ENCODE peak calls at places on chromosome 11, in eight cellular contexts. P, M, Z, S, E, T, G and U are unnamed samples.

GRCh38 chr11:66880484-66881211 is 23.8 kb downstream of the LRFN4 start:
- DNase-seq in T (no peak), G (peak), M (no peak), E (no peak), S (peak), Z (no peak), P (no peak), U (no peak)

GRCh38 chr11:1348748-1349073 is 39.3 kb upstream of the TOLLIP start:
- DNase-seq in E (no peak), T (no peak), M (no peak), G (no peak), S (no peak), P (no peak), Z (no peak), U (no peak)

GRCh38 chr11:20634044-20634443 is 34.6 kb downstream of the SLC6A5 start:
- DNase-seq in P (no peak), T (no peak), M (no peak), S (no peak), E (no peak), Z (no peak), G (no peak), U (no peak)

GRCh38 chr11:46267930-46268329 is 9.5 kb upstream of the CREB3L1 start:
- DNase-seq in M (no peak), S (no peak), T (no peak), G (no peak), Z (no peak), P (no peak), E (no peak), U (no peak)

GRCh38 chr11:78400116-78400515 is 17.5 kb downstream of the GAB2 start:
- DNase-seq in T (no peak), P (no peak), Z (no peak), S (no peak), E (no peak), G (no peak), M (no peak), U (no peak)

GRCh38 chr11:96259053-96259837 is 83.8 kb downstream of the MAML2 start:
- DNase-seq in T (peak), M (no peak), G (no peak), Z (no peak), E (no peak), P (no peak), S (no peak), U (no peak)

GRCh38 chr11:36240178-36240577 is 49.0 kb downstream of the COMMD9 start:
- DNase-seq in P (no peak), S (no peak), T (no peak), E (no peak), M (no peak), Z (no peak), G (no peak), U (no peak)

GRCh38 chr11:122717264-122717867 is 61.8 kb downstream of the UBASH3B start:
- DNase-seq in M (no peak), E (no peak), P (no peak), S (no peak), Z (peak), G (peak), T (no peak), U (no peak)

GRCh38 chr11:45285289-45285828 is 782 bp downstream of the SYT13 start:
- DNase-seq in Z (no peak), T (no peak), E (no peak), G (no peak), M (no peak), P (no peak), S (no peak), U (no peak)

GRCh38 chr11:119734788-119735187 is 5.8 kb upstream of the NECTIN1 start:
- DNase-seq in Z (no peak), M (no peak), G (no peak), T (no peak), S (peak), P (no peak), E (no peak), U (no peak)

GRCh38 chr11:106959800-106960199 is 58.5 kb downstream of the GUCY1A2 start:
- DNase-seq in E (peak), T (no peak), Z (no peak), G (no peak), P (no peak), M (no peak), S (no peak), U (no peak)

GRCh38 chr11:69120096-69120875 is 35.4 kb upstream of the SMIM38 start:
- DNase-seq in T (no peak), G (no peak), S (no peak), P (no peak), M (no peak), E (no peak), Z (no peak), U (no peak)

GRCh38 chr11:119991669-119992068 is 146.2 kb downstream of the TRIM29 start:
- DNase-seq in S (no peak), G (no peak), P (no peak), Z (no peak), E (no peak), T (no peak), M (no peak), U (no peak)

GRCh38 chr11:88320149-88320559 is 17.4 kb downstream of the CTSC start:
- DNase-seq in P (no peak), Z (no peak), M (no peak), S (no peak), T (no peak), E (peak), G (no peak), U (no peak)

GRCh38 chr11:91243630-91244029 is 981.0 kb upstream of the FAT3 start:
- DNase-seq in M (no peak), S (no peak), T (no peak), G (no peak), P (no peak), E (no peak), Z (no peak), U (no peak)

GRCh38 chr11:131980878-131981668 is 610.7 kb downstream of the NTM start:
- DNase-seq in G (peak), S (no peak), T (no peak), Z (no peak), M (no peak), P (no peak), E (no peak), U (no peak)

GRCh38 chr11:36376315-36376887 is 80.3 kb downstream of the PRR5L start:
- DNase-seq in T (no peak), M (no peak), G (peak), Z (peak), E (no peak), S (no peak), P (no peak), U (no peak)

GRCh38 chr11:94926698-94927237 is 46.6 kb downstream of the CWC15 start:
- DNase-seq in M (no peak), E (peak), T (peak), G (peak), S (peak), P (no peak), Z (no peak), U (no peak)

GRCh38 chr11:110519816-110520215 is 90.1 kb downstream of the FDX1 start:
- DNase-seq in G (no peak), M (no peak), E (no peak), P (no peak), Z (no peak), S (no peak), T (no peak), U (no peak)

GRCh38 chr11:128686045-128686741 is 7.7 kb upstream of the FLI1 start:
- DNase-seq in G (no peak), E (no peak), P (no peak), T (no peak), M (no peak), S (no peak), Z (no peak), U (no peak)

GRCh38 chr11:3382613-3383275 is 3.8 kb upstream of the ZNF195 start:
- DNase-seq in M (no peak), P (no peak), E (no peak), T (no peak), Z (no peak), S (no peak), G (no peak), U (no peak)

GRCh38 chr11:79461144-79461543 is 20.3 kb upstream of the TENM4 start:
- DNase-seq in M (no peak), Z (no peak), E (no peak), G (peak), P (no peak), S (no peak), T (peak), U (no peak)

GRCh38 chr11:114159802-114160588 is 100.5 kb downstream of the ZBTB16 start:
- DNase-seq in T (peak), S (peak), P (peak), Z (peak), M (peak), G (peak), E (peak), U (no peak)

GRCh38 chr11:65066315-65066714 is 8.0 kb upstream of the NAALADL1 start:
- DNase-seq in S (no peak), E (no peak), P (no peak), M (no peak), G (no peak), Z (no peak), T (no peak), U (no peak)

GRCh38 chr11:68009391-68010000 is 631 bp upstream of the ALDH3B1 start:
- DNase-seq in Z (peak), P (no peak), G (no peak), E (no peak), M (no peak), S (no peak), T (no peak), U (no peak)

GRCh38 chr11:126082251-126083109 is 19.8 kb upstream of the CDON start:
- DNase-seq in M (no peak), P (no peak), Z (no peak), T (no peak), S (no peak), G (peak), E (no peak), U (no peak)

GRCh38 chr11:65571940-65572339 is 398 bp upstream of the FAM89B start:
- DNase-seq in G (no peak), P (no peak), E (no peak), M (no peak), T (no peak), Z (peak), S (no peak), U (no peak)

GRCh38 chr11:23425379-23425778 is 565.1 kb upstream of the CCDC179 start:
- DNase-seq in S (no peak), T (no peak), M (no peak), G (peak), Z (no peak), P (no peak), E (no peak), U (no peak)

GRCh38 chr11:60875366-60875720 is 8.0 kb downstream of the ZP1 start:
- DNase-seq in E (no peak), T (no peak), G (no peak), M (peak), S (peak), P (no peak), Z (no peak), U (no peak)

GRCh38 chr11:66866420-66867010 is 9.7 kb downstream of the LRFN4 start:
- DNase-seq in T (no peak), S (no peak), P (no peak), M (no peak), E (no peak), G (no peak), Z (no peak), U (no peak)

GRCh38 chr11:65894034-65894591 is 3.6 kb downstream of the CCDC85B start:
- DNase-seq in S (no peak), Z (peak), P (no peak), T (no peak), E (no peak), M (no peak), G (peak), U (no peak)

GRCh38 chr11:10990637-10991036 is 132.8 kb upstream of the ZBED5 start:
- DNase-seq in G (no peak), Z (no peak), E (no peak), P (no peak), M (no peak), S (no peak), T (no peak), U (no peak)

GRCh38 chr11:36254739-36255138 is 34.5 kb downstream of the COMMD9 start:
- DNase-seq in E (no peak), G (no peak), S (no peak), T (no peak), P (no peak), M (no peak), Z (no peak), U (no peak)

GRCh38 chr11:132456735-132457328 is 1075.5 kb downstream of the OPCML start:
- DNase-seq in S (no peak), Z (no peak), P (no peak), E (no peak), M (no peak), T (no peak), G (no peak), U (no peak)

GRCh38 chr11:111310088-111310487 is 11.7 kb downstream of the POU2AF3 start:
- DNase-seq in S (no peak), E (no peak), M (no peak), T (no peak), G (no peak), Z (no peak), P (no peak), U (no peak)

GRCh38 chr11:111455291-111456085 is 56.7 kb downstream of the BTG4 start:
- DNase-seq in P (no peak), T (no peak), Z (no peak), M (no peak), E (no peak), G (no peak), S (no peak), U (no peak)

GRCh38 chr11:118139578-118139977 is 13.0 kb downstream of the SCN4B start:
- DNase-seq in G (no peak), E (no peak), S (no peak), M (no peak), P (no peak), T (no peak), Z (no peak), U (no peak)

GRCh38 chr11:88555829-88556202 is 218.3 kb upstream of the CTSC start:
- DNase-seq in S (no peak), T (no peak), G (no peak), M (no peak), P (no peak), E (no peak), Z (no peak), U (no peak)

GRCh38 chr11:79352304-79352703 is 88.5 kb downstream of the TENM4 start:
- DNase-seq in T (no peak), Z (no peak), G (no peak), M (no peak), P (no peak), S (no peak), E (no peak), U (no peak)

GRCh38 chr11:61264795-61265194 is 23.8 kb downstream of the PGA5 start:
- DNase-seq in Z (no peak), P (no peak), M (no peak), S (no peak), G (no peak), T (no peak), E (no peak), U (no peak)